ENCODE peak calls at places on chromosomes 16 and 17, in five cellular contexts. Z is Peyer's patch, A is Caco-2, U is left lung, M is astrocyte. K is an unnamed sample.

GRCh38 chr16:86067516-86067915 is 168.6 kb downstream of the IRF8 start:
- DNase-seq in Z (no peak), A (no peak), U (no peak), M (no peak), K (no peak)

GRCh38 chr17:1047177-1047885 is 50.4 kb downstream of the TIMM22 start:
- DNase-seq in Z (no peak), A (peak; percentile 69), U (peak; percentile 71), M (peak; percentile 49), K (no peak)

GRCh38 chr17:60355663-60356594 is 36.0 kb downstream of the USP32 start:
- DNase-seq in Z (no peak), A (peak; percentile 71), U (no peak), M (no peak), K (no peak)

GRCh38 chr17:79651751-79652150 is 40.9 kb upstream of the RBFOX3 start:
- DNase-seq in Z (no peak), A (no peak), U (no peak), M (no peak), K (no peak)

GRCh38 chr16:4811242-4811641 is 8.8 kb upstream of the ROGDI start:
- DNase-seq in Z (no peak), A (no peak), U (no peak), M (no peak), K (no peak)

GRCh38 chr16:54655171-54655590 is 275.5 kb upstream of the IRX5 start:
- DNase-seq in Z (no peak), A (no peak), U (no peak), M (peak; percentile 40), K (no peak)

GRCh38 chr16:84834403-84834772 is 14.6 kb downstream of the CRISPLD2 start:
- DNase-seq in Z (no peak), A (no peak), U (no peak), M (peak; percentile 67), K (no peak)

GRCh38 chr16:72501739-72502653 is 330.0 kb upstream of the PMFBP1 start:
- DNase-seq in Z (peak; percentile 50), A (peak; percentile 75), U (no peak), M (peak; percentile 55), K (peak; percentile 18)

GRCh38 chr17:82655038-82655479 is 6.8 kb upstream of the WDR45B start:
- DNase-seq in Z (peak; percentile 63), A (no peak), U (peak; percentile 72), M (no peak), K (no peak)

GRCh38 chr17:65600518-65600917 is 39.1 kb upstream of the AXIN2 start:
- DNase-seq in Z (no peak), A (no peak), U (no peak), M (no peak), K (no peak)

GRCh38 chr17:39064374-39064773 is 87.1 kb downstream of the PLXDC1 start:
- DNase-seq in Z (no peak), A (no peak), U (no peak), M (peak; percentile 91), K (no peak)

GRCh38 chr17:59038734-59039133 is 67.9 kb downstream of the TRIM37 start:
- DNase-seq in Z (no peak), A (no peak), U (no peak), M (peak; percentile 49), K (no peak)

GRCh38 chr17:238964-239259 is 57.5 kb upstream of the DOC2B start:
- DNase-seq in Z (no peak), A (no peak), U (peak; percentile 28), M (no peak), K (no peak)

GRCh38 chr16:49148410-49148809 is 133.2 kb downstream of the CBLN1 start:
- DNase-seq in Z (no peak), A (no peak), U (no peak), M (no peak), K (no peak)

GRCh38 chr16:80703391-80704071 is 100.9 kb downstream of the CDYL2 start:
- DNase-seq in Z (peak; percentile 84), A (no peak), U (no peak), M (no peak), K (no peak)

GRCh38 chr17:43832168-43832975 is 574 bp downstream of the MPP3 start:
- DNase-seq in Z (peak; percentile 76), A (peak; percentile 60), U (peak; percentile 92), M (peak; percentile 67), K (peak; percentile 16)

GRCh38 chr17:29617125-29617480 is 5.6 kb downstream of the CORO6 start:
- DNase-seq in Z (peak; percentile 87), A (peak; percentile 87), U (peak; percentile 95), M (peak; percentile 55), K (no peak)

GRCh38 chr17:29620271-29620670 is 2.4 kb downstream of the CORO6 start:
- DNase-seq in Z (no peak), A (no peak), U (peak; percentile 47), M (no peak), K (no peak)

GRCh38 chr17:29619251-29619650 is 3.5 kb downstream of the CORO6 start:
- DNase-seq in Z (no peak), A (no peak), U (peak; percentile 18), M (no peak), K (no peak)

GRCh38 chr17:29617481-29618271 is 5.0 kb downstream of the CORO6 start:
- DNase-seq in Z (peak; percentile 88), A (peak; percentile 89), U (peak; percentile 99), M (peak; percentile 45), K (no peak)

DNA sequence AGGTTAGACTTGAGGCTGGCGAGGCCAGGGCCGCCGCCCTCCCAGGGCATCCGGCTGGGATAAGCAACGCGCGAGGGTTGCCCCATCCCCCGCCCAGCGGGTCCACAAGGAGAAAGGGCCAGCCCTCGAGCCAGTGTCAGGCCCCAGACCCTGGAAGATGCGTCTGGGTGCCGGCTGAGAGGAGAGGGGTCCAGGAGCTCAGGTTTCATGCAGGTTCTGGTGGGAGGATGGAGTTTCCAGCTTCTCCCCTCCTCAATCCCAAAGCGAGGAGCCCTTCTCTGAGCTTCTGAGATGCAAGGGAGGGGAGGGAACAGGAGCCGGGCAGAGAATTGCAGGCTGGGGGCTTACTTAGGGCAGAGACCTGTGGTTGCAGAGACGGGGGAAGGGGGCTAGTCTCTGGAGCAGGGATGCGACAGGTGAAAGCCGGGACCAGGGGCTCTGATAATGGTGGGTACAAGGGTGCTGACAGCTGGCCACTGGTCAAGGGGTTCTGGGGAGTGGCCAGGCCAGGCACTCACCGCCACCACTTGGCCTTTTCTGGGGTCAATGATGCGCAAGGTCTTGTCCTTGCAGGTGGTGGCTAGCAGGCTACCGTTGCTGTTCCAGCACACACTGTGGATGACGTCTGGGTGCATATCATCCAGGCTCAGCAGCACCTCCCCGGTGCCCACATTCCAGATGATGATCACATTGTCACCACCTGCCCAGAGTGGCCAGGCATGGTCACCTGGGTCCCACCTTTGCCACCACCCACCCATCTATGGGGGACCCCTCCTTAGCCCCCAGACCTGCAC is 4.2 kb downstream of the CORO6 start:
- DNase-seq in Z (no peak), A (no peak), U (peak; percentile 44), M (no peak), K (no peak)
- H3K4me3 ChIP-seq in Z (peak overlapping the region; percentile 53), A (peak overlapping the region; percentile 42), U (peak overlapping the region; percentile 43), M (no peak overlapping the region), K (no peak overlapping the region)

DNA sequence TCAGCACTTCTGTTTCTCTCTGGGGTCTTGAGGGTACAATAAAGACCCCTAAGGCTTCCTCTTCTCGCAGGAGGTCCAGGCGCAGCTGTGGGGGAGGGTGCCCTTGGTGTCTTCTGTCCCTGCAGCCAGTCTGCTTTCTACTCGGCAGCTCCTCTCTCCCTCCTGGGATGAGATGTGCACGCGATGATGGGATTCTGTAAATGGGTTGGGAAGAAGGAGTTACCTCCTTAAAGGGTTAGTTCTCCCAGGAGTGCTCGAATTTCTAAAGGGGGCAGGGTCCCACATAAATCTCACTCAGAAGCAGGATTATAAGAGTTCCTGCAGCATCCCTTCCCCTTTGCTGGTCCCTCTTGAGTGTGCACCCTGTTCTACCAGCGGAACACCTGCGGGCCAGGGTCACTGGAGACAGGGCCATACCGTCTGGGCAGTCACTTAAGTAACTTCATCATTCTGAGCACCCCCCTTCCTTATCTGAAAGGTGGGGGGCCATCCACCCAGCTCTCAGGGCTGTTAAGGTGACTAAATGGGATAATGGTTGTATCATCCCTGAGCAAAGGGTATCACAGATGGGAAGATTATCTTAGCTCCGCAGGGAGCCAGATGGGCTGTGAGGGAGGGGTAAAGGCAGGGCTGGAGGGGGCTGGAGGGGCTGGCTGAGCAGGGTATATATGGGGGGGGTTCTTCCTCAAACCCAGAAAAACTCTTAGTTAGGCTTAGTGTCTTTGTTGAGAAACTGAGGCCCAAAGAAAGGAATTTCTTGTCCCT is 3.1 kb upstream of the CACNA1G start:
- DNase-seq in Z (no peak), A (no peak), U (no peak), M (no peak), K (no peak)
- H3K27me3 ChIP-seq in Z (peaks cover 31% of the 10 kb centered on the region), A (peaks cover 3% of the 10 kb centered on the region), U (peaks cover 32% of the 10 kb centered on the region), M (peaks cover 34% of the 10 kb centered on the region), K (peaks cover 51% of the 10 kb centered on the region)

DNA sequence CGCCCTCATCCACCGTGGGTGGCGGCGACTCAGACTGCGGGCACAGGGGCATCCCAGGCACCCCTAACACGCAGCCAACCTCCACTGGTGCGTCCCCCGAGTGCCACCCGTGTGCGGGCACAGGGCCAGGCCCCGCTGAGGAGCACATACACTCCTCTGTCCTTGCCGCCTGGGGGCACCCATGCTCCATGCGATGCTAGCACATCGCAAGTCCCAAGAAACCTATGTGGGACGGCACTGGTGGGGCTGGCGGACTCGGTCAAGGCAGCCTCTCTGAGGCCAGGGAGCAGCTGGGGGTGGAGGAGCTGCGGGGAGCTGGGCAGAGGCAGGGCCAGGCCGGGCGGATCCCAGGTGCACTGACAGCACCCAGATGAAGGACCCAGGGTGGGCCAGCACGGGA is 4.0 kb downstream of the ZNF598 start:
- DNase-seq in Z (no peak), A (no peak), U (peak; percentile 73), M (no peak), K (no peak)
- TF ChIP-seq CTCF in Z (no peak), A (no peak), U (no peak), M (no peak), K (peak; percentile 7)

GRCh38 chr16:30094541-30095165 is 1.4 kb downstream of the YPEL3 start:
- DNase-seq in Z (no peak), A (no peak), U (peak; percentile 76), M (no peak), K (no peak)
- H3K4me3 ChIP-seq in Z (peak overlapping the region; percentile 90), A (peak overlapping the region; percentile 45), U (peak overlapping the region; percentile 73), M (no peak overlapping the region), K (no peak overlapping the region)

K was measured in kidney epithelial cell.